ENCODE peak calls at places on chromosome 6, in eight cellular contexts. Z is transverse colon, Q is prostate gland, G is heart right ventricle, H is BE2C, R is neuronal stem cell, D is ovary, A is tibial nerve. M is an unnamed sample. For H3K4me1 and H3K36me3, the result is how much of the 10 kb centered on the place peaks cover.

GRCh38 chr6:160437153-160437552 is 89.0 kb downstream of the SLC22A3 start:
- DNase-seq in Z (no peak), H (no peak), G (no peak), R (no peak), D (no peak), Q (no peak), A (no peak), M (no peak)

GRCh38 chr6:126937426-126937825 is 181.0 kb upstream of the RSPO3 start:
- DNase-seq in G (no peak), H (no peak), A (no peak), Q (no peak), D (no peak), Z (no peak), R (no peak), M (no peak)

GRCh38 chr6:127816643-127817042 is 84.2 kb downstream of the THEMIS start:
- DNase-seq in H (no peak), Q (no peak), Z (no peak), G (no peak), D (no peak), A (no peak), R (no peak), M (no peak)

GRCh38 chr6:105318660-105319059 is 84.2 kb downstream of the PREP start:
- DNase-seq in H (no peak), D (no peak), A (no peak), Q (no peak), R (no peak), G (no peak), Z (no peak), M (no peak)

GRCh38 chr6:166005846-166006592 is 161.6 kb downstream of the TBXT start:
- DNase-seq in H (peak), Z (peak), Q (no peak), A (no peak), R (no peak), D (peak), G (peak), M (peak)

GRCh38 chr6:145728986-145729385 is 6.3 kb downstream of the EPM2A start:
- DNase-seq in H (no peak), R (no peak), Z (no peak), A (no peak), Q (no peak), G (no peak), D (no peak), M (no peak)

GRCh38 chr6:63663147-63663877 is 27.7 kb downstream of the PHF3 start:
- DNase-seq in Z (no peak), G (no peak), D (no peak), A (no peak), Q (no peak), H (no peak), R (no peak), M (no peak)

GRCh38 chr6:25476126-25476525 is 175.9 kb upstream of the SCGN start:
- DNase-seq in Z (no peak), Q (no peak), R (no peak), A (no peak), H (no peak), G (no peak), D (no peak), M (no peak)

GRCh38 chr6:149990672-149991402 is 27.1 kb downstream of the ULBP1 start:
- DNase-seq in Q (no peak), A (no peak), H (no peak), G (no peak), D (no peak), Z (no peak), R (no peak), M (peak)

GRCh38 chr6:163865380-163865779 is 450.9 kb downstream of the QKI start:
- DNase-seq in D (no peak), A (no peak), H (no peak), R (no peak), Q (no peak), G (no peak), Z (no peak), M (no peak)

GRCh38 chr6:2085657-2086056 is 159.7 kb downstream of the GMDS start:
- DNase-seq in D (no peak), G (no peak), R (no peak), H (no peak), A (no peak), Z (no peak), Q (no peak), M (no peak)

GRCh38 chr6:45830441-45831139 is 185.1 kb downstream of the CLIC5 start:
- DNase-seq in Q (no peak), D (no peak), R (no peak), G (no peak), Z (peak), H (no peak), A (no peak), M (no peak)

GRCh38 chr6:13303668-13304017 is 24.7 kb downstream of the TBC1D7 start:
- DNase-seq in Q (no peak), G (peak), H (no peak), A (peak), D (peak), Z (peak), R (no peak), M (peak)

GRCh38 chr6:102984360-102984759 is 1590.9 kb downstream of the GRIK2 start:
- DNase-seq in D (no peak), R (no peak), Z (no peak), H (no peak), A (no peak), G (no peak), Q (no peak), M (no peak)

GRCh38 chr6:90088009-90088408 is 193.7 kb downstream of the GJA10 start:
- DNase-seq in R (no peak), G (no peak), Q (no peak), D (no peak), Z (no peak), A (no peak), H (no peak), M (no peak)

GRCh38 chr6:131917318-131917717 is 33.9 kb downstream of the CCN2 start:
- DNase-seq in Z (no peak), H (no peak), D (no peak), G (no peak), Q (no peak), R (no peak), A (no peak), M (peak)

GRCh38 chr6:168746013-168746412 is 305.0 kb downstream of the SMOC2 start:
- DNase-seq in A (no peak), Q (no peak), Z (no peak), D (no peak), H (no peak), G (no peak), R (no peak), M (no peak)

GRCh38 chr6:124795879-124796838 is 166.1 kb upstream of the RNF217 start:
- DNase-seq in A (peak), D (no peak), R (peak), Q (peak), G (peak), Z (no peak), H (no peak), M (peak)

GRCh38 chr6:106858653-106859092 is 115.9 kb downstream of the CD24 start:
- DNase-seq in H (no peak), G (no peak), Z (peak), A (no peak), D (no peak), R (no peak), Q (no peak), M (no peak)

GRCh38 chr6:96101564-96101963 is 85.8 kb downstream of the FUT9 start:
- DNase-seq in G (no peak), H (no peak), Z (no peak), R (no peak), D (no peak), Q (no peak), A (no peak), M (no peak)

GRCh38 chr6:56730663-56731529 is 88.2 kb upstream of the DST start:
- DNase-seq in A (no peak), R (no peak), D (peak), G (no peak), Z (no peak), H (no peak), Q (no peak), M (no peak)

GRCh38 chr6:46772754-46773153 is 20.4 kb upstream of the MEP1A start:
- DNase-seq in H (no peak), Q (no peak), R (no peak), G (no peak), Z (peak), A (peak), D (no peak), M (no peak)

GRCh38 chr6:44453146-44453545 is 65.6 kb downstream of the CDC5L start:
- DNase-seq in G (no peak), A (no peak), R (no peak), Q (no peak), D (no peak), Z (no peak), H (no peak), M (no peak)

GRCh38 chr6:146767632-146768031 is 168.9 kb downstream of the ADGB start:
- DNase-seq in D (no peak), Z (no peak), Q (no peak), G (no peak), R (no peak), H (no peak), A (no peak), M (peak)

DNA sequence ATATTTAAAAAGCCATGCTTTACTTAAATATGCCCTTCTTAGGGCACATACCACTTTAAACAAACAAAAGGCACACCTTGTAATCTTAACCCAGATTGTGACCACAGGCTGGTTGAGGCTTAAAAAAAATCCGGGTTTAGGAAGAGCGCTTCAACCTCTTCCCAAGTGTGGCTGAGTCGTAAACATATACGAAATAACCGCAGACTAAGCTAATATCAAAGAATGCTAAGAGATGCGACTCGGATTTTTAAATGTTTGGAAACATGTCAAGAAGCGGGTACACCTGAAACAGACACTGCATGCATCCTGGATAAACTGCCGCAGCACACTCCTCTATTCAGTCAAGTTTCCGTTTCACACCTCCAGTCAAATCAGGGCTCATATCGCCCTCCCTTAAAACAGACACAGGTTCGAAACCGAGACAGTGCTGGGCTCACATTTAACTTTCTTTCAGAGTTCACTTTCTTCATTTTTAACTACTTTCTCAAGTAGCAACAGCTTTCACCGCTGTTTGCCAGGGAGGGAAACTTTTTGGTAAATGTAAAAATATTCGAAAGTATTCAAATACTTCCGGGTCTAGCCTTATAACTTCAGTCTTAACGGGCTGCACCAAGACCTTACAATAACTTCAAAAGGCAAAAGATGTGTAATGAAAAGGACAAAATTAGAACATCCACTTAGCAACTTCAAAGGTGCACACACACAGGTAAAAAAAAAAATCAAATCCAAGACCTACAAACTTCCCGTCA is 1.3 kb downstream of the DEK start:
- DNase-seq in D (no peak), R (no peak), Q (no peak), A (no peak), G (no peak), H (no peak), Z (no peak), M (peak)
- H3K4me1 ChIP-seq in D (under half), R (under half), Q (under half), A (under half), G (under half), H (under half), Z (under half), M (under half)

GRCh38 chr6:129865013-129865412 is 3.9 kb upstream of the TMEM244 start:
- DNase-seq in R (no peak), G (no peak), Q (no peak), D (no peak), A (no peak), Z (no peak), H (no peak), M (no peak)

GRCh38 chr6:129859524-129859923 is 1.6 kb downstream of the TMEM244 start:
- DNase-seq in D (no peak), Z (no peak), R (no peak), G (no peak), A (no peak), H (no peak), Q (no peak), M (no peak)

GRCh38 chr6:129863664-129864063 is 2.5 kb upstream of the TMEM244 start:
- DNase-seq in G (no peak), R (no peak), Z (no peak), H (no peak), D (no peak), A (no peak), Q (no peak), M (no peak)

GRCh38 chr6:129857838-129858237 is 3.3 kb downstream of the TMEM244 start:
- DNase-seq in Z (no peak), G (no peak), R (no peak), A (no peak), Q (no peak), D (no peak), H (no peak), M (no peak)

GRCh38 chr6:129860901-129861665 is at the start of gene TMEM244:
- DNase-seq in G (no peak), A (no peak), H (no peak), Z (no peak), D (no peak), R (no peak), Q (no peak), M (peak)
- H3K4me3 ChIP-seq in G (no peak), A (peak), H (no peak), Z (no peak), D (no peak), R (no peak), Q (no peak), M (peak)

DNA sequence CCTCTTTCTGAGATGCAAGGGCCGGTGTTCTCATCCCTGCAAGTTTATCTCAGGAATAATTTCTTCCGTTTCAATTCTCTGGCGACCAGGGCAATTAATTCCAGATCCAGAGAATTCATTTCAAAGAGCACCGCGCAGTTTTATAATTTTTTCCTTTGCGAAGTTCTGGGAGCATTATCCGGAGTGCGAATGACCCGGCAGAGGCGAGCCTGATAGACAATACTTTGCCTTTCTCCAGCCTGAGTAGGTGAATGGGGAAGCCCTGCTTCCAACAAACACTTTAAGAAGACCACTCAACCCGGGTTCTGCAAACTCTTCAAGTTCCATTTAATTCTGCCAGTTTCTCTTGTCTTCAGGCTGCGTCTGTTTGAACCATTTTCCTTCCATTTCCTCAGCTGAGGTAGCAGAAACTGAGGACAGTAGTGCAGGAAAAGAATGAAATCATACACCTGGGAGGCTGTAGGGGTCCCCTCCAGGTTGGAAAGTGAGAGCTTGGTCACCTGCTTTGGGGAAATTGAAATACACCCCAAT is 974 bp downstream of the VGLL2 start:
- DNase-seq in R (no peak), D (no peak), G (no peak), Z (no peak), A (no peak), Q (no peak), H (no peak), M (peak)
- H3K36me3 ChIP-seq in R (under half), D (under half), G (under half), Z (under half), A (under half), Q (under half), H (under half), M (under half)

DNA sequence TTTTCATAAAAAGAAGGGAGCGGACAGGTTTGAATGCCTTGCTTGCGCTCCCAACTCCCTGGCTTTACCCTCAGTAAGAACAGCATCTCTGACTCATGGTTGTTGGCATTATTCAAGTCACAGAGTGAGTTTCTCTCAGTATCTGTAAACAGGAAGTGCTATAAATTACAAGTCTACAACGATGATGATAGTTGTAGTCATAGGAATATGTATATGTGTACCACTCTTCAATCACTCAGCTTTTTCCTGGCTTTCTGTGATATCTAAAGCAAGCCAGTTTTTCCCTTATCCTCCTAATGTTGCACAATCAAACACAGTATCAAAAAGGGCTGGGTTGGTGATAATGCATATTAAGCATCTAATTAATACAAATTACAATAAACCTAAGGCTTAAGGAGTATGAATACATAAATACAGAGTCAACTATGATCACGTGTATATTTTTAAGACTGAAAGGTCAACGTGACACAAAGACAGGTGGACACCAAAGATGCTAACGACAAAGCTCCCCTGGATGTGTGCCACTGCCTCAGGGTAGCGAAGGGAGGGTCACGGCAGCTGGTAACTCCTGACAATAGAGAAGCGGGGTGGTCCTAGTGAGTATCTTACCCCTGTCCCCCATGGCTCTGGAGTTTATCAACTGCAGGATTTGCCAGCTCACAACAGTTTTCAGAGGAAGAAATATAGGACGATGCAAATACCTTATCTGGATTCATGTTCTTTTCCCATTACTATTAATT is 202.8 kb downstream of the BTBD9 start:
- DNase-seq in G (no peak), D (no peak), R (no peak), A (no peak), Q (no peak), Z (no peak), H (peak), M (peak)
- H3K4me1 ChIP-seq in G (under half), D (under half), R (under half), A (under half), Q (under half), Z (under half), H (under half), M (under half)

GRCh38 chr6:15520616-15521203 is 142.1 kb downstream of the DTNBP1 start:
- DNase-seq in H (no peak), Q (no peak), D (no peak), G (no peak), R (no peak), A (no peak), Z (no peak), M (no peak)
- H3K4me3 ChIP-seq in H (no peak), Q (no peak), D (no peak), G (no peak), R (no peak), A (no peak), Z (no peak), M (no peak)

DNA sequence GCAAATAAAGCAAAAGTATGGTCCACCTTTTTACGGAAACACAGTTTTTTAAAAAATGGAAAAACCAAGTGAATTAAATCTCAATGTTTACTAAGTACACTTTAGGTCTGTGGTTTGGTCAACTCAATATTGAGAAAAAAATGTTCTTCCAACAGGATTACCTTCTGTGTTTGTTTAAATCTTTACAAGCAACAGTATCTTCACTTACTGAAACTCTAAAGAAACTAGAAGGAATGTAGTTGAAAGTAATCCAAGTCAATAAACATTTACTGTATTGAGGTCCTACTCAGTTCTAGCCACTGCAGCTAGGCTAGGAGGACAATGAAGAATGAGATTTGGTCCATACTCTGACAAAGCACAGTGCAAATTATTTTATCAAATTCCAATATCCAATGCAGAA is 80.1 kb downstream of the ASCC3 start:
- DNase-seq in D (no peak), G (no peak), R (no peak), H (no peak), Q (no peak), Z (no peak), A (no peak), M (no peak)
- H3K36me3 ChIP-seq in D (under half), G (half or more), R (half or more), H (under half), Q (under half), Z (under half), A (under half), M (under half)

GRCh38 chr6:111845441-111845871 is 27.8 kb downstream of the FYN start:
- DNase-seq in A (no peak), H (no peak), R (no peak), Z (no peak), D (no peak), Q (no peak), G (no peak), M (no peak)
- H3K4me1 ChIP-seq in A (under half), H (under half), R (under half), Z (under half), D (under half), Q (under half), G (half or more), M (half or more)